ENCODE peak calls at places on chromosomes 6 and 20, in eight cellular contexts. One of them, this sample, is unnamed.

GRCh38 chr20:34037121-34037520 is 43.4 kb downstream of the RALY start:
- DNase-seq in ovary: peak
- DNase-seq in EL: no peak
- DNase-seq in activated naive CD8-positive, alpha-beta T cell treated with anti-CD3 and anti-CD28 coated beads, Interleukin-2, amount 50 U/mL, for 24 hours: peak
- DNase-seq in Calu3: no peak
- DNase-seq in tibial artery: no peak
- DNase-seq in Daoy: no peak
- DNase-seq in left colon: no peak
- DNase-seq in this sample: no peak

GRCh38 chr20:3911956-3912355 is 22.8 kb downstream of the PANK2 start:
- DNase-seq in ovary: no peak
- DNase-seq in EL: no peak
- DNase-seq in activated naive CD8-positive, alpha-beta T cell treated with anti-CD3 and anti-CD28 coated beads, Interleukin-2, amount 50 U/mL, for 24 hours: no peak
- DNase-seq in Calu3: no peak
- DNase-seq in tibial artery: no peak
- DNase-seq in Daoy: no peak
- DNase-seq in left colon: peak
- DNase-seq in this sample: peak

GRCh38 chr6:15038013-15038791 is 207.7 kb upstream of the JARID2 start:
- DNase-seq in ovary: no peak
- DNase-seq in EL: no peak
- DNase-seq in activated naive CD8-positive, alpha-beta T cell treated with anti-CD3 and anti-CD28 coated beads, Interleukin-2, amount 50 U/mL, for 24 hours: no peak
- DNase-seq in Calu3: no peak
- DNase-seq in tibial artery: no peak
- DNase-seq in Daoy: no peak
- DNase-seq in left colon: no peak
- DNase-seq in this sample: no peak

GRCh38 chr6:43809417-43810305 is 39.6 kb downstream of the VEGFA start:
- DNase-seq in ovary: no peak
- DNase-seq in EL: peak
- DNase-seq in activated naive CD8-positive, alpha-beta T cell treated with anti-CD3 and anti-CD28 coated beads, Interleukin-2, amount 50 U/mL, for 24 hours: no peak
- DNase-seq in Calu3: peak
- DNase-seq in tibial artery: no peak
- DNase-seq in Daoy: peak
- DNase-seq in left colon: no peak
- DNase-seq in this sample: no peak

GRCh38 chr6:108847738-108848115 is 495 bp upstream of the ARMC2 start:
- DNase-seq in ovary: no peak
- DNase-seq in EL: no peak
- DNase-seq in activated naive CD8-positive, alpha-beta T cell treated with anti-CD3 and anti-CD28 coated beads, Interleukin-2, amount 50 U/mL, for 24 hours: no peak
- DNase-seq in Calu3: no peak
- DNase-seq in tibial artery: no peak
- DNase-seq in Daoy: no peak
- DNase-seq in left colon: no peak
- DNase-seq in this sample: no peak

GRCh38 chr20:49480236-49480635 is 2.2 kb downstream of the KCNB1 start:
- DNase-seq in ovary: no peak
- DNase-seq in EL: no peak
- DNase-seq in activated naive CD8-positive, alpha-beta T cell treated with anti-CD3 and anti-CD28 coated beads, Interleukin-2, amount 50 U/mL, for 24 hours: no peak
- DNase-seq in Calu3: no peak
- DNase-seq in tibial artery: no peak
- DNase-seq in Daoy: no peak
- DNase-seq in left colon: no peak
- DNase-seq in this sample: no peak

GRCh38 chr6:135411339-135411738 is 86.2 kb downstream of the AHI1 start:
- DNase-seq in ovary: no peak
- DNase-seq in EL: peak
- DNase-seq in activated naive CD8-positive, alpha-beta T cell treated with anti-CD3 and anti-CD28 coated beads, Interleukin-2, amount 50 U/mL, for 24 hours: no peak
- DNase-seq in Calu3: no peak
- DNase-seq in tibial artery: no peak
- DNase-seq in Daoy: no peak
- DNase-seq in left colon: no peak
- DNase-seq in this sample: no peak

GRCh38 chr6:47729019-47729418 is 30.6 kb downstream of the ADGRF4 start:
- DNase-seq in ovary: no peak
- DNase-seq in EL: no peak
- DNase-seq in activated naive CD8-positive, alpha-beta T cell treated with anti-CD3 and anti-CD28 coated beads, Interleukin-2, amount 50 U/mL, for 24 hours: no peak
- DNase-seq in Calu3: peak
- DNase-seq in tibial artery: no peak
- DNase-seq in Daoy: peak
- DNase-seq in left colon: no peak
- DNase-seq in this sample: no peak

GRCh38 chr20:12984069-12984765 is 24.6 kb upstream of the SPTLC3 start:
- DNase-seq in ovary: no peak
- DNase-seq in EL: no peak
- DNase-seq in activated naive CD8-positive, alpha-beta T cell treated with anti-CD3 and anti-CD28 coated beads, Interleukin-2, amount 50 U/mL, for 24 hours: no peak
- DNase-seq in Calu3: no peak
- DNase-seq in tibial artery: no peak
- DNase-seq in Daoy: no peak
- DNase-seq in left colon: no peak
- DNase-seq in this sample: no peak

GRCh38 chr6:54784021-54784420 is 62.5 kb upstream of the FAM83B start:
- DNase-seq in ovary: no peak
- DNase-seq in EL: peak
- DNase-seq in activated naive CD8-positive, alpha-beta T cell treated with anti-CD3 and anti-CD28 coated beads, Interleukin-2, amount 50 U/mL, for 24 hours: no peak
- DNase-seq in Calu3: no peak
- DNase-seq in tibial artery: no peak
- DNase-seq in Daoy: no peak
- DNase-seq in left colon: no peak
- DNase-seq in this sample: no peak

GRCh38 chr6:151690303-151690702 is 117.2 kb upstream of the ESR1 start:
- DNase-seq in ovary: no peak
- DNase-seq in EL: no peak
- DNase-seq in activated naive CD8-positive, alpha-beta T cell treated with anti-CD3 and anti-CD28 coated beads, Interleukin-2, amount 50 U/mL, for 24 hours: no peak
- DNase-seq in Calu3: no peak
- DNase-seq in tibial artery: no peak
- DNase-seq in Daoy: peak
- DNase-seq in left colon: no peak
- DNase-seq in this sample: no peak

GRCh38 chr6:137087902-137088301 is 43.1 kb upstream of the IL20RA start:
- DNase-seq in ovary: no peak
- DNase-seq in EL: no peak
- DNase-seq in activated naive CD8-positive, alpha-beta T cell treated with anti-CD3 and anti-CD28 coated beads, Interleukin-2, amount 50 U/mL, for 24 hours: no peak
- DNase-seq in Calu3: no peak
- DNase-seq in tibial artery: no peak
- DNase-seq in Daoy: no peak
- DNase-seq in left colon: no peak
- DNase-seq in this sample: no peak

GRCh38 chr6:140052757-140053729 is 678.6 kb upstream of the CITED2 start:
- DNase-seq in ovary: no peak
- DNase-seq in EL: peak
- DNase-seq in activated naive CD8-positive, alpha-beta T cell treated with anti-CD3 and anti-CD28 coated beads, Interleukin-2, amount 50 U/mL, for 24 hours: no peak
- DNase-seq in Calu3: no peak
- DNase-seq in tibial artery: no peak
- DNase-seq in Daoy: peak
- DNase-seq in left colon: no peak
- DNase-seq in this sample: no peak

GRCh38 chr6:130152908-130153510 is 69.7 kb downstream of the SAMD3 start:
- DNase-seq in ovary: no peak
- DNase-seq in EL: no peak
- DNase-seq in activated naive CD8-positive, alpha-beta T cell treated with anti-CD3 and anti-CD28 coated beads, Interleukin-2, amount 50 U/mL, for 24 hours: no peak
- DNase-seq in Calu3: no peak
- DNase-seq in tibial artery: no peak
- DNase-seq in Daoy: no peak
- DNase-seq in left colon: no peak
- DNase-seq in this sample: no peak